ENCODE peak calls at places on chromosome 7, in six cellular contexts. N, T, C, G, R and B are unnamed samples.

GRCh38 chr7:93890041-93890463 is 501 bp downstream of the TFPI2 start:
- DNase-seq in G (no peak), T (peak), C (no peak), N (peak), R (peak), B (peak)

GRCh38 chr7:30038182-30038980 is 10.2 kb downstream of the PLEKHA8 start:
- DNase-seq in C (no peak), R (no peak), T (no peak), G (no peak), N (no peak), B (no peak)

GRCh38 chr7:108293190-108293612 is 163.0 kb downstream of the NRCAM start:
- DNase-seq in N (no peak), G (no peak), T (peak), R (no peak), C (no peak), B (no peak)

GRCh38 chr7:28536259-28536658 is 123.9 kb downstream of the CREB5 start:
- DNase-seq in R (no peak), G (no peak), C (no peak), T (no peak), N (no peak), B (no peak)

GRCh38 chr7:17520941-17521340 is 222.5 kb downstream of the AHR start:
- DNase-seq in N (no peak), R (no peak), G (no peak), C (no peak), T (no peak), B (no peak)

GRCh38 chr7:157405914-157406810 is 69.4 kb downstream of the DNAJB6 start:
- DNase-seq in T (no peak), R (no peak), G (no peak), C (no peak), N (peak), B (no peak)

GRCh38 chr7:55309040-55309991 is 55.8 kb upstream of the LANCL2 start:
- DNase-seq in N (no peak), R (peak), G (no peak), T (no peak), C (peak), B (no peak)

GRCh38 chr7:102122026-102122425 is 164.6 kb upstream of the SH2B2 start:
- DNase-seq in N (no peak), C (no peak), T (peak), G (no peak), R (no peak), B (no peak)

GRCh38 chr7:25244193-25244592 is 15.9 kb upstream of the NPVF start:
- DNase-seq in R (no peak), N (no peak), T (no peak), C (no peak), G (no peak), B (no peak)

GRCh38 chr7:46710927-46711326 is 789.9 kb upstream of the IGFBP3 start:
- DNase-seq in N (no peak), R (no peak), C (no peak), T (no peak), G (no peak), B (no peak)

GRCh38 chr7:111735661-111736323 is 173.5 kb upstream of the IMMP2L start:
- DNase-seq in G (peak), R (no peak), N (peak), T (peak), C (peak), B (peak)

GRCh38 chr7:22980422-22980821 is 33.5 kb downstream of the HYCC1 start:
- DNase-seq in R (no peak), N (no peak), G (no peak), T (peak), C (no peak), B (no peak)

GRCh38 chr7:107971100-107971499 is 31.9 kb downstream of the LAMB1 start:
- DNase-seq in G (no peak), R (no peak), T (no peak), N (no peak), C (no peak), B (no peak)

GRCh38 chr7:130463553-130464434 is 23.0 kb upstream of the CEP41 start:
- DNase-seq in N (no peak), R (no peak), G (no peak), T (peak), C (no peak), B (no peak)

GRCh38 chr7:45595809-45596664 is 21.9 kb downstream of the ADCY1 start:
- DNase-seq in G (no peak), N (no peak), C (no peak), T (no peak), R (peak), B (no peak)

GRCh38 chr7:126440542-126440941 is 812.2 kb downstream of the GRM8 start:
- DNase-seq in C (peak), R (no peak), N (no peak), T (no peak), G (no peak), B (no peak)

GRCh38 chr7:136555933-136556332 is 312.5 kb upstream of the CHRM2 start:
- DNase-seq in T (no peak), R (no peak), G (no peak), N (peak), C (no peak), B (no peak)
- TF ChIP-seq POLR2AphosphoS5 in T (no peak), R (no peak), G (no peak), N (peak), C (no peak), B (no peak)

GRCh38 chr7:149153346-149153745 is 6.1 kb downstream of the ZNF398 start:
- DNase-seq in N (no peak), R (no peak), T (no peak), G (no peak), C (no peak), B (no peak)

GRCh38 chr7:149156898-149157297 is 9.6 kb downstream of the ZNF398 start:
- DNase-seq in C (no peak), R (no peak), T (no peak), N (no peak), G (no peak), B (no peak)

GRCh38 chr7:149150981-149151380 is 3.7 kb downstream of the ZNF398 start:
- DNase-seq in N (no peak), G (no peak), T (no peak), R (no peak), C (no peak), B (no peak)

DNA sequence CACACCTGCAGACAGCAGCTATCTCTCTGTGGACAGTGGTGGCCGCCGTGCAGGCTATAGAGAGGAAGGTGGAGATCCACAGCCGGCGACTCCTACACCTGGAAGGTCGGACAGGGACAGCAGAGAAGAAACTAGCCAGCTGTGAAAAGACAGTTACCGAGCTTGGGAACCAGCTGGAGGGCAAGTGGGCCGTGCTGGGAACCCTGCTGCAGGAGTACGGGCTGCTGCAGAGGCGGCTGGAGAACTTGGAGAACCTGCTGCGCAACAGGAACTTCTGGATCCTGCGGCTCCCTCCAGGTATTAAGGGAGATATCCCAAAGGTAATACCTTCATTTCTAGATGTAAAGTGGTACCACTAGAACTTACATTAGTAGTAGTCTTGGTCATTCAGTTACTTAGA is 6.8 kb downstream of the ZNF398 start:
- DNase-seq in C (no peak), T (no peak), N (no peak), R (no peak), G (no peak), B (no peak)
- H3K27ac ChIP-seq in C (no peak), T (no peak), N (no peak), R (no peak), G (no peak), B (no peak)

GRCh38 chr7:43850348-43851116 is 18.8 kb downstream of the MRPS24 start:
- DNase-seq in R (no peak), N (no peak), T (no peak), G (no peak), C (no peak), B (no peak)
- TF ChIP-seq POLR2AphosphoS5 in R (no peak), N (no peak), T (no peak), G (no peak), C (no peak), B (no peak)

GRCh38 chr7:70735313-70735712 is 396.6 kb upstream of the GALNT17 start:
- DNase-seq in T (no peak), G (no peak), R (no peak), C (no peak), N (no peak), B (no peak)

GRCh38 chr7:70738080-70738479 is 393.9 kb upstream of the GALNT17 start:
- DNase-seq in N (no peak), C (peak), T (no peak), G (no peak), R (no peak), B (peak)

GRCh38 chr7:70739646-70740045 is 392.3 kb upstream of the GALNT17 start:
- DNase-seq in N (no peak), T (no peak), C (no peak), G (no peak), R (no peak), B (no peak)

GRCh38 chr7:70736715-70737460 is 395.1 kb upstream of the GALNT17 start:
- DNase-seq in N (peak), R (no peak), G (no peak), C (no peak), T (peak), B (no peak)

DNA sequence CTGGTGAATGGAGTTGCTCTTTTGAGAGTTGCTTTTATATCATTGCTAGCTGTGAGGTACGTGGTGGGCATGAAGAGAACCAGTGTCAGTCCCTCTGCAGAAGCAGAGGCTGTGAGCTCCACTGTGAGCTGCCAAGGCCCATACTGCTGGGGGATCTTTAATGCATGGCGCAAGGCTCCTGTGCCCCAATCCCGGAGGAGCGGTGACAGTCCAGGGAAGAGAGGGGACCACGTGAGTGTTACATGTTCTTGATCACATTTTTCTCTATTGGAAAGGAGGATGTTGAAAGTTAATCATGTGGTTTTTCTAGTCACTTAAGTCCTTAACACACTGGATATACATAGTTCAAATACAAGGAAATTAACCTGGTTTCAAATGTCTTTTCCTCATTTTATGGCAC is 393.5 kb upstream of the GALNT17 start:
- DNase-seq in R (no peak), T (no peak), G (no peak), C (no peak), N (no peak), B (no peak)
- H3K27ac ChIP-seq in R (no peak), T (no peak), G (no peak), C (peak), N (no peak), B (peak)

GRCh38 chr7:137081694-137082093 is 213.2 kb downstream of the CHRM2 start:
- DNase-seq in R (no peak), G (no peak), N (peak), C (peak), T (no peak), B (no peak)
- TF ChIP-seq POLR2AphosphoS5 in R (no peak), G (no peak), N (peak), C (peak), T (no peak), B (no peak)

GRCh38 chr7:114082567-114082933 is 163.7 kb upstream of the PPP1R3A start:
- DNase-seq in G (no peak), R (no peak), T (no peak), N (no peak), C (no peak), B (no peak)
- H3K27ac ChIP-seq in G (no peak), R (no peak), T (no peak), N (no peak), C (peak), B (no peak)

GRCh38 chr7:514651-515598 is 4.7 kb downstream of the PDGFA start:
- DNase-seq in N (no peak), C (peak), G (no peak), R (no peak), T (no peak), B (peak)
- TF ChIP-seq POLR2AphosphoS5 in N (no peak), C (peak), G (no peak), R (no peak), T (no peak), B (peak)